ENCODE peak calls at places on chromosomes 5 and 9, in four cellular contexts. R is colonic mucosa; I is esophagus squamous epithelium; G is effector memory CD4-positive, alpha-beta T cell. K is an unnamed sample.

GRCh38 chr5:170438581-170438980 is 49.4 kb upstream of the KCNMB1 start:
- DNase-seq in R (no peak), I (no peak), G (no peak), K (no peak)

GRCh38 chr5:131379071-131379538 is 115.3 kb downstream of the CDC42SE2 start:
- DNase-seq in R (no peak), I (no peak), G (no peak), K (no peak)

GRCh38 chr9:136587145-136587943 is 41.5 kb upstream of the NOTCH1 start:
- DNase-seq in R (peak; percentile 68), I (no peak), G (no peak), K (peak; percentile 88)

GRCh38 chr5:76689321-76690026 is 26.5 kb upstream of the F2R start:
- DNase-seq in R (no peak), I (no peak), G (no peak), K (no peak)

GRCh38 chr9:93094294-93095204 is 1.5 kb upstream of the CARD19 start:
- DNase-seq in R (peak; percentile 67), I (no peak), G (no peak), K (peak; percentile 66)

GRCh38 chr9:91144782-91145181 is 216.9 kb downstream of the AUH start:
- DNase-seq in R (no peak), I (no peak), G (no peak), K (no peak)

GRCh38 chr5:159331099-159331973 is 1.0 kb upstream of the IL12B start:
- DNase-seq in R (peak; percentile 83), I (no peak), G (peak; percentile 68), K (peak; percentile 95)

GRCh38 chr9:137454506-137455360 is 4.4 kb downstream of the NSMF start:
- DNase-seq in R (peak; percentile 77), I (no peak), G (no peak), K (peak; percentile 79)

GRCh38 chr9:18755263-18755662 is 277.7 kb downstream of the SAXO1 start:
- DNase-seq in R (no peak), I (no peak), G (no peak), K (no peak)

GRCh38 chr9:130985029-130985428 is 23.9 kb upstream of the LAMC3 start:
- DNase-seq in R (no peak), I (no peak), G (no peak), K (no peak)

GRCh38 chr9:137592767-137593166 is 2.5 kb upstream of the ZMYND19 start:
- DNase-seq in R (no peak), I (no peak), G (no peak), K (no peak)

GRCh38 chr5:129163979-129164378 is 69.4 kb downstream of the ISOC1 start:
- DNase-seq in R (no peak), I (no peak), G (no peak), K (peak; percentile 26)

GRCh38 chr5:59193616-59194319 is 610.9 kb downstream of the RAB3C start:
- DNase-seq in R (no peak), I (no peak), G (no peak), K (peak; percentile 44)

GRCh38 chr5:139394123-139394653 is 716 bp downstream of the PROB1 start:
- DNase-seq in R (peak; percentile 62), I (no peak), G (no peak), K (no peak)

GRCh38 chr5:67303356-67303755 is 106.8 kb upstream of the CD180 start:
- DNase-seq in R (no peak), I (no peak), G (no peak), K (no peak)

GRCh38 chr9:136625101-136626065 is 37.3 kb upstream of the EGFL7 start:
- DNase-seq in R (peak; percentile 95), I (no peak), G (no peak), K (peak; percentile 80)

GRCh38 chr5:71482132-71482531 is 26.7 kb downstream of the BDP1 start:
- DNase-seq in R (peak; percentile 64), I (no peak), G (no peak), K (no peak)

GRCh38 chr9:136341769-136342168 is 14.4 kb downstream of the GPSM1 start:
- DNase-seq in R (no peak), I (no peak), G (no peak), K (no peak)

GRCh38 chr5:76838481-76839261 is 11.1 kb upstream of the S100Z start:
- DNase-seq in R (peak; percentile 74), I (no peak), G (no peak), K (no peak)

GRCh38 chr5:45029553-45029952 is 220.8 kb downstream of the MRPS30 start:
- DNase-seq in R (no peak), I (no peak), G (no peak), K (no peak)

GRCh38 chr5:165795073-165795472 is 2289.7 kb downstream of the MAT2B start:
- DNase-seq in R (no peak), I (no peak), G (no peak), K (no peak)

GRCh38 chr9:107484117-107484723 is 5.3 kb downstream of the KLF4 start:
- DNase-seq in R (peak; percentile 64), I (no peak), G (no peak), K (no peak)

GRCh38 chr5:44389410-44389879 is at the start of gene FGF10:
- DNase-seq in R (no peak), I (no peak), G (no peak), K (no peak)

GRCh38 chr5:75031366-75031765 is 21.0 kb downstream of the GCNT4 start:
- DNase-seq in R (no peak), I (no peak), G (no peak), K (no peak)

GRCh38 chr5:147223951-147224791 is 10.7 kb upstream of the STK32A start:
- DNase-seq in R (peak; percentile 38), I (no peak), G (no peak), K (no peak)

GRCh38 chr5:1793966-1794895 is 5.4 kb downstream of the MRPL36 start:
- DNase-seq in R (no peak), I (no peak), G (no peak), K (no peak)

GRCh38 chr5:143176048-143176447 is 227.4 kb downstream of the NR3C1 start:
- DNase-seq in R (no peak), I (no peak), G (no peak), K (no peak)

GRCh38 chr9:5263568-5264218 is 32.5 kb downstream of the INSL4 start:
- DNase-seq in R (no peak), I (no peak), G (no peak), K (no peak)

GRCh38 chr5:56200856-56201638 is 32.1 kb downstream of the ANKRD55 start:
- DNase-seq in R (peak; percentile 57), I (no peak), G (peak; percentile 42), K (peak; percentile 77)

GRCh38 chr9:76137941-76138340 is 247.5 kb downstream of the PCSK5 start:
- DNase-seq in R (no peak), I (no peak), G (no peak), K (no peak)

GRCh38 chr9:82604947-82605656 is 457.8 kb downstream of the RASEF start:
- DNase-seq in R (no peak), I (no peak), G (no peak), K (no peak)

GRCh38 chr9:87148391-87149237 is 201.3 kb upstream of the GAS1 start:
- DNase-seq in R (peak; percentile 45), I (no peak), G (no peak), K (peak; percentile 59)

GRCh38 chr5:88551724-88552345 is 283.2 kb upstream of the TMEM161B start:
- DNase-seq in R (no peak), I (no peak), G (no peak), K (no peak)

GRCh38 chr5:40364441-40364840 is 315.3 kb upstream of the PTGER4 start:
- DNase-seq in R (no peak), I (no peak), G (no peak), K (no peak)

GRCh38 chr5:102036927-102037326 is 259.2 kb downstream of the SLCO4C1 start:
- DNase-seq in R (no peak), I (no peak), G (no peak), K (no peak)

GRCh38 chr5:43050384-43050783 is 10.3 kb upstream of the ANXA2R start:
- DNase-seq in R (no peak), I (no peak), G (no peak), K (no peak)

GRCh38 chr9:124859803-124860581 is 1.8 kb downstream of the RPL35 start:
- DNase-seq in R (no peak), I (no peak), G (no peak), K (no peak)

GRCh38 chr5:57499262-57500050 is 16.8 kb upstream of the ACTBL2 start:
- DNase-seq in R (no peak), I (no peak), G (no peak), K (no peak)
- H3K4me3 ChIP-seq in R (no peak overlapping the region), I (peak overlapping the region; percentile 52), G (no peak overlapping the region), K (peak overlapping the region; percentile 35)

DNA sequence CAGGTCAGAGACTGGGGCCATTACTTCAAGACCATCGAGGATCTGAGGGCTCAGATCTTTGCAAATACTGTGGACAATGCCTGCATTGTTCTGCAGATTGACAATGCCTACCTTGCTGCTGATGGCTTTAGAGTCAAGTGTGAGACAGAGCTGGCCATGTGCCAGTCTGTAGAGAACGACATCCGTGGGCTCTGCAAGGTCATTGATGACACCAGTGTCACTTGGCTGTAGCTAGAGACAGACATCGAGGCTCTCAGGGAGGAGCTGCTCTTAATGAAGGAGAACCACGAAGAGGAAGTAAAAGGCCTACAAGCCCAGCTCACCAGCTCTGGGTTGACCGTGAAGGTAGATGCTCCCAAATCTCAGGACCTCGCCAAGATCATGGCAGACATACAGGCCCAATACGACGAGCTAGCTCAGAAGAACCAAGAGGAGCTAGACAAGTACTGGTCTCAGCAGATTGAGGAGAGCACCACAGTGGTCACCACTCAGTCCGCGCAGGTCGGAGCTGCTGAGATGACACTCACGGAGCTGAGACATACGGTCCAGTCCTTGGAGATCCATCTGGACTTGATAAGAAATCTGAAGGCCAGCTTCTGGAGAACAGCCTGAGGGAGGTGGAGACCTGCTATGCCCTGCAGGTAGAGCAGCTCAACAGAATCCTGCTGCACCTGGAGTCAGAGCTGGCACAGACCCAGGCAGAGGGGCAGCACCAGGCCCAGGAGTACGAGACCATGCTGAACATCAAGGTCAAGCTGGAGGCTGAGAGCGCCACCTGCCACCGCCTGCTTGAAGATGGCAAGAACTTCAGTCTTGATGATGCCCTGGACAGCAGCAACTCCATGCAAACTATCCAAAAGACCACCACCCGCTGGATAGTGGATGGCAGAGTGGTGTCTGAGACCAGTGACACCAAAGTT is 9.3 kb downstream of the NIPBL start:
- DNase-seq in R (no peak), I (no peak), G (no peak), K (no peak)
- H3K4me3 ChIP-seq in R (no peak overlapping the region), I (no peak overlapping the region), G (no peak overlapping the region), K (no peak overlapping the region)

GRCh38 chr5:127012933-127013332 is 17.4 kb downstream of the MARCHF3 start:
- DNase-seq in R (no peak), I (no peak), G (no peak), K (no peak)
- H3K4me3 ChIP-seq in R (no peak overlapping the region), I (no peak overlapping the region), G (no peak overlapping the region), K (no peak overlapping the region)

DNA sequence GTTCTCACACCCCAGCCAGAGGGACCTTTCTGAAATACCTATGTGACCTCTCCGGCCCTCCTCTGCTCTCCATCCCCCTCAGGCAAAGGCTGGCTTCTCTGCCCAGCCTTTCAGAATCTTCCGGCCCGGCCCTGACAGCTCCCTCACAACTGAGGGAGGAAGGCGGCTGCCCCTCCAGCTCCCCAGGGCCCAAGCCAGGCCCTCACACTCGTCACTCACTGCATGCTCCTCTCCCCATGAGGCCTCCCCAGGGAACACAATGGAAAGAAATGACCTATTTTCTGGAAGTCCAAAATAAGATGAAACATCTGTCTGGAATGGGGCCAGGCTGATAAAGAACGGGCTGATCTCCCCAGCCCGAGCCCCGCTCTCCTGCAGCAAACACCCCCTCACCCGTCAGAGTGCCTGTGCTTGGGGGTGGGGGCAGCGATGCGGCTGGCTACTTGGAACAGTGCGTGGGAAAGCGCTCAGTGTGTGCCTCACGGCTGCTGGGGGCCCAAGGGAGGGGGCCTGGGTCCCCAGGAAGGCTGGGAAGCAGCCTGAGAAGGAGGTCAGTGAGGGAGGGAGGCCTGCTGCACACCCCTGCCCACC is 11.3 kb downstream of the PDGFRB start:
- DNase-seq in R (no peak), I (no peak), G (no peak), K (no peak)
- H3K4me3 ChIP-seq in R (no peak overlapping the region), I (peak overlapping the region; percentile 47), G (no peak overlapping the region), K (no peak overlapping the region)

GRCh38 chr5:112594060-112594850 is 143.4 kb upstream of the APC start:
- DNase-seq in R (no peak), I (no peak), G (no peak), K (no peak)
- H3K4me3 ChIP-seq in R (no peak overlapping the region), I (no peak overlapping the region), G (no peak overlapping the region), K (no peak overlapping the region)